ENCODE peak calls at places on chromosomes 6 and 20, in eight cellular contexts. One of them, this sample, is unnamed.

GRCh38 chr6:159077123-159077522 is 32.3 kb upstream of the TAGAP start:
- DNase-seq in GM12878: no peak
- DNase-seq in K562: no peak
- DNase-seq in sigmoid colon: no peak
- DNase-seq in suprapubic skin: no peak
- DNase-seq in HepG2: no peak
- DNase-seq in stomach: no peak
- DNase-seq in transverse colon: no peak
- DNase-seq in this sample: no peak

GRCh38 chr6:124674042-124674441 is 288.2 kb upstream of the RNF217 start:
- DNase-seq in stomach: no peak
- DNase-seq in GM12878: no peak
- DNase-seq in suprapubic skin: no peak
- DNase-seq in K562: no peak
- DNase-seq in sigmoid colon: no peak
- DNase-seq in transverse colon: no peak
- DNase-seq in HepG2: no peak
- DNase-seq in this sample: no peak

GRCh38 chr6:42137192-42137753 is 5.1 kb downstream of the C6orf132 start:
- DNase-seq in GM12878: no peak
- DNase-seq in HepG2: peak; percentile 92
- DNase-seq in transverse colon: peak; percentile 65
- DNase-seq in suprapubic skin: no peak
- DNase-seq in stomach: peak; percentile 89
- DNase-seq in K562: no peak
- DNase-seq in sigmoid colon: no peak
- DNase-seq in this sample: no peak

GRCh38 chr6:44851176-44851575 is 463.7 kb downstream of the CDC5L start:
- DNase-seq in transverse colon: no peak
- DNase-seq in stomach: no peak
- DNase-seq in HepG2: no peak
- DNase-seq in K562: no peak
- DNase-seq in sigmoid colon: no peak
- DNase-seq in suprapubic skin: no peak
- DNase-seq in GM12878: no peak
- DNase-seq in this sample: no peak

GRCh38 chr20:48187891-48188290 is 402.6 kb upstream of the SULF2 start:
- DNase-seq in GM12878: no peak
- DNase-seq in sigmoid colon: no peak
- DNase-seq in HepG2: no peak
- DNase-seq in suprapubic skin: no peak
- DNase-seq in stomach: no peak
- DNase-seq in transverse colon: no peak
- DNase-seq in K562: no peak
- DNase-seq in this sample: no peak

GRCh38 chr20:10313701-10314100 is 95.1 kb downstream of the SNAP25 start:
- DNase-seq in sigmoid colon: no peak
- DNase-seq in K562: no peak
- DNase-seq in stomach: no peak
- DNase-seq in HepG2: no peak
- DNase-seq in transverse colon: no peak
- DNase-seq in suprapubic skin: no peak
- DNase-seq in GM12878: no peak
- DNase-seq in this sample: no peak

GRCh38 chr20:61419501-61419900 is 167.4 kb downstream of the CDH4 start:
- DNase-seq in HepG2: no peak
- DNase-seq in suprapubic skin: no peak
- DNase-seq in sigmoid colon: no peak
- DNase-seq in K562: no peak
- DNase-seq in stomach: no peak
- DNase-seq in GM12878: no peak
- DNase-seq in transverse colon: no peak
- DNase-seq in this sample: no peak

GRCh38 chr6:36839819-36840379 is 655 bp upstream of the CPNE5 start:
- DNase-seq in K562: peak; percentile 68
- DNase-seq in HepG2: no peak
- DNase-seq in suprapubic skin: no peak
- DNase-seq in GM12878: no peak
- DNase-seq in transverse colon: no peak
- DNase-seq in sigmoid colon: no peak
- DNase-seq in stomach: peak; percentile 30
- DNase-seq in this sample: no peak

GRCh38 chr20:63087872-63088680 is 81.3 kb upstream of the BHLHE23 start:
- DNase-seq in sigmoid colon: peak; percentile 49
- DNase-seq in HepG2: no peak
- DNase-seq in suprapubic skin: peak; percentile 39
- DNase-seq in stomach: no peak
- DNase-seq in K562: no peak
- DNase-seq in GM12878: no peak
- DNase-seq in transverse colon: peak; percentile 1
- DNase-seq in this sample: no peak

GRCh38 chr6:1765160-1765900 is 155.6 kb downstream of the FOXC1 start:
- DNase-seq in stomach: peak; percentile 71
- DNase-seq in K562: no peak
- DNase-seq in sigmoid colon: no peak
- DNase-seq in suprapubic skin: no peak
- DNase-seq in GM12878: no peak
- DNase-seq in HepG2: no peak
- DNase-seq in transverse colon: no peak
- DNase-seq in this sample: no peak

GRCh38 chr6:50762798-50763197 is 49.5 kb downstream of the TFAP2D start:
- DNase-seq in stomach: no peak
- DNase-seq in K562: no peak
- DNase-seq in transverse colon: no peak
- DNase-seq in HepG2: no peak
- DNase-seq in suprapubic skin: no peak
- DNase-seq in GM12878: no peak
- DNase-seq in sigmoid colon: no peak
- DNase-seq in this sample: no peak

GRCh38 chr6:116812051-116812650 is 16.7 kb downstream of the GPRC6A start:
- DNase-seq in suprapubic skin: no peak
- DNase-seq in GM12878: no peak
- DNase-seq in stomach: no peak
- DNase-seq in K562: no peak
- DNase-seq in transverse colon: no peak
- DNase-seq in HepG2: no peak
- DNase-seq in sigmoid colon: no peak
- DNase-seq in this sample: no peak

GRCh38 chr6:12200025-12200424 is 90.1 kb upstream of the EDN1 start:
- DNase-seq in suprapubic skin: no peak
- DNase-seq in GM12878: no peak
- DNase-seq in stomach: no peak
- DNase-seq in transverse colon: no peak
- DNase-seq in sigmoid colon: no peak
- DNase-seq in K562: no peak
- DNase-seq in HepG2: no peak
- DNase-seq in this sample: no peak

GRCh38 chr6:158707826-158708225 is 58.0 kb downstream of the SYTL3 start:
- DNase-seq in GM12878: no peak
- DNase-seq in sigmoid colon: peak; percentile 61
- DNase-seq in HepG2: no peak
- DNase-seq in suprapubic skin: no peak
- DNase-seq in stomach: peak; percentile 64
- DNase-seq in transverse colon: peak; percentile 69
- DNase-seq in K562: no peak
- DNase-seq in this sample: no peak

GRCh38 chr6:137784583-137784982 is 82.5 kb upstream of the TNFAIP3 start:
- DNase-seq in stomach: no peak
- DNase-seq in HepG2: no peak
- DNase-seq in sigmoid colon: no peak
- DNase-seq in GM12878: no peak
- DNase-seq in transverse colon: no peak
- DNase-seq in suprapubic skin: no peak
- DNase-seq in K562: no peak
- DNase-seq in this sample: peak; percentile 19

GRCh38 chr6:45933855-45934254 is 81.8 kb downstream of the CLIC5 start:
- DNase-seq in suprapubic skin: no peak
- DNase-seq in transverse colon: no peak
- DNase-seq in sigmoid colon: no peak
- DNase-seq in K562: no peak
- DNase-seq in stomach: no peak
- DNase-seq in GM12878: no peak
- DNase-seq in HepG2: no peak
- DNase-seq in this sample: no peak

GRCh38 chr6:139779988-139780774 is 405.7 kb upstream of the CITED2 start:
- DNase-seq in HepG2: no peak
- DNase-seq in K562: no peak
- DNase-seq in stomach: no peak
- DNase-seq in GM12878: no peak
- DNase-seq in sigmoid colon: no peak
- DNase-seq in suprapubic skin: no peak
- DNase-seq in transverse colon: no peak
- DNase-seq in this sample: no peak

GRCh38 chr6:139777202-139777970 is 402.9 kb upstream of the CITED2 start:
- DNase-seq in transverse colon: no peak
- DNase-seq in suprapubic skin: no peak
- DNase-seq in GM12878: no peak
- DNase-seq in K562: peak; percentile 76
- DNase-seq in HepG2: no peak
- DNase-seq in stomach: no peak
- DNase-seq in sigmoid colon: no peak
- DNase-seq in this sample: no peak

GRCh38 chr6:139778688-139779087 is 404.2 kb upstream of the CITED2 start:
- DNase-seq in GM12878: no peak
- DNase-seq in stomach: no peak
- DNase-seq in sigmoid colon: no peak
- DNase-seq in transverse colon: no peak
- DNase-seq in suprapubic skin: no peak
- DNase-seq in HepG2: no peak
- DNase-seq in K562: no peak
- DNase-seq in this sample: no peak

GRCh38 chr6:139778113-139778512 is 403.7 kb upstream of the CITED2 start:
- DNase-seq in GM12878: no peak
- DNase-seq in suprapubic skin: no peak
- DNase-seq in sigmoid colon: no peak
- DNase-seq in K562: no peak
- DNase-seq in transverse colon: no peak
- DNase-seq in HepG2: no peak
- DNase-seq in stomach: no peak
- DNase-seq in this sample: no peak

GRCh38 chr6:139776051-139776450 is 401.6 kb upstream of the CITED2 start:
- DNase-seq in K562: no peak
- DNase-seq in suprapubic skin: no peak
- DNase-seq in transverse colon: no peak
- DNase-seq in stomach: no peak
- DNase-seq in HepG2: peak; percentile 61
- DNase-seq in GM12878: no peak
- DNase-seq in sigmoid colon: no peak
- DNase-seq in this sample: no peak
- TF ChIP-seq EP300 in K562: no peak
- TF ChIP-seq EP300 in suprapubic skin: no peak
- TF ChIP-seq EP300 in transverse colon: no peak
- TF ChIP-seq EP300 in stomach: no peak
- TF ChIP-seq EP300 in HepG2: no peak
- TF ChIP-seq EP300 in GM12878: no peak
- TF ChIP-seq EP300 in sigmoid colon: no peak
- TF ChIP-seq EP300 in this sample: no peak

GRCh38 chr20:6533321-6533720 is 234.2 kb upstream of the BMP2 start:
- DNase-seq in transverse colon: no peak
- DNase-seq in suprapubic skin: no peak
- DNase-seq in sigmoid colon: no peak
- DNase-seq in HepG2: no peak
- DNase-seq in K562: no peak
- DNase-seq in GM12878: no peak
- DNase-seq in stomach: no peak
- DNase-seq in this sample: no peak
- H3K4me3 ChIP-seq in transverse colon: no peak overlapping the region
- H3K4me3 ChIP-seq in suprapubic skin: no peak overlapping the region
- H3K4me3 ChIP-seq in sigmoid colon: no peak overlapping the region
- H3K4me3 ChIP-seq in HepG2: no peak overlapping the region
- H3K4me3 ChIP-seq in K562: no peak overlapping the region
- H3K4me3 ChIP-seq in GM12878: no peak overlapping the region
- H3K4me3 ChIP-seq in stomach: no peak overlapping the region
- H3K4me3 ChIP-seq in this sample: no peak overlapping the region

DNA sequence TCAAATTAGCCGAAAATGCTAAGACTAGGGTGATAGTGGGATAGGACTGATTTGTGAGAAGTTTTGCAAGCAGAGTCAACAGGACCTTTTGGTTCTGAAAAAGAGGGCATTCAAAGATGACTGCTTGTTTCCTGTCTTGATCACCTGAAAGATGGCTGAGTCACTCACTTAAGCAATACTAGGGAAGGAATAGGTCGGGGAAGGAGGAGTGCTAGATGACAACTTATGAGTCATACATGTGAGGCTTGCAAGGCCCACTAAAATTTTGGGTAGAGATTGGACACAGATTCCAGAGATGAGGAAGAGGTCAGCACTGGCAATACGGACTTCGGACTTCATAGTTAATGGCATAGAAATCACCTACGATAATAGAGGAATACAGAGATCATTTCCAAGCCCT is 89.2 kb downstream of the FAM83B start:
- DNase-seq in transverse colon: no peak
- DNase-seq in stomach: no peak
- DNase-seq in K562: no peak
- DNase-seq in GM12878: no peak
- DNase-seq in suprapubic skin: no peak
- DNase-seq in sigmoid colon: no peak
- DNase-seq in HepG2: no peak
- DNase-seq in this sample: no peak
- TF ChIP-seq POLR2AphosphoS5 in transverse colon: no peak
- TF ChIP-seq POLR2AphosphoS5 in stomach: peak; percentile 28
- TF ChIP-seq POLR2AphosphoS5 in K562: no peak
- TF ChIP-seq POLR2AphosphoS5 in GM12878: no peak
- TF ChIP-seq POLR2AphosphoS5 in suprapubic skin: no peak
- TF ChIP-seq POLR2AphosphoS5 in sigmoid colon: no peak
- TF ChIP-seq POLR2AphosphoS5 in HepG2: no peak
- TF ChIP-seq POLR2AphosphoS5 in this sample: no peak

GRCh38 chr6:109165392-109165964 is 70.2 kb downstream of the CEP57L1 start:
- DNase-seq in HepG2: peak; percentile 41
- DNase-seq in sigmoid colon: peak; percentile 77
- DNase-seq in suprapubic skin: no peak
- DNase-seq in K562: peak; percentile 26
- DNase-seq in stomach: no peak
- DNase-seq in GM12878: no peak
- DNase-seq in transverse colon: peak; percentile 15
- DNase-seq in this sample: no peak

GRCh38 chr6:109167557-109167956 is 72.2 kb downstream of the CEP57L1 start:
- DNase-seq in sigmoid colon: no peak
- DNase-seq in GM12878: no peak
- DNase-seq in K562: no peak
- DNase-seq in transverse colon: no peak
- DNase-seq in suprapubic skin: no peak
- DNase-seq in HepG2: no peak
- DNase-seq in stomach: no peak
- DNase-seq in this sample: no peak

GRCh38 chr6:109166643-109167042 is 71.3 kb downstream of the CEP57L1 start:
- DNase-seq in HepG2: no peak
- DNase-seq in GM12878: no peak
- DNase-seq in K562: no peak
- DNase-seq in stomach: no peak
- DNase-seq in sigmoid colon: no peak
- DNase-seq in suprapubic skin: no peak
- DNase-seq in transverse colon: no peak
- DNase-seq in this sample: no peak

DNA sequence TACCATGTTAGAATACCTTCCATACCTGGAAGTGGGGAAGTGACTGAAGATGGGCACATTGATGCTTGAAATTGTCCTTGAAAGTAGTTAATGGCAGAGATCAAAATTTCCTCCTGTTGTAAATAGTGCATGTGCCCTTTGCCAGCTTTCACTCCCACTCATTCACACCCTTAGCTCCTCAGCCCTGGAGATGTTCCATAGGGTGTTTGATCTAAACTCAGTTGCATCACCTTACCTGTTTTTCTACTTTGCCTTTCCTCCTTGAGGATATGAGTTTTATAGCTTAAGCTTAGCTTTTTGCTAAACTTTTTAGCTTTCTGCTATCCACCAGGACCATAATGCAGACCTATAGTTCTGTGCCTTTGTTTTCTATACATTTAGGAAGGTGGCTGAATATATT is 69.0 kb downstream of the CEP57L1 start:
- DNase-seq in HepG2: no peak
- DNase-seq in transverse colon: no peak
- DNase-seq in K562: no peak
- DNase-seq in sigmoid colon: no peak
- DNase-seq in GM12878: no peak
- DNase-seq in stomach: no peak
- DNase-seq in suprapubic skin: no peak
- DNase-seq in this sample: no peak
- TF ChIP-seq EP300 in HepG2: no peak
- TF ChIP-seq EP300 in transverse colon: no peak
- TF ChIP-seq EP300 in K562: no peak
- TF ChIP-seq EP300 in sigmoid colon: no peak
- TF ChIP-seq EP300 in GM12878: no peak
- TF ChIP-seq EP300 in stomach: no peak
- TF ChIP-seq EP300 in suprapubic skin: no peak
- TF ChIP-seq EP300 in this sample: no peak